ENCODE peak calls at places on chromosomes 3 and 15, in seven cellular contexts. One of them, this sample, is unnamed.

GRCh38 chr3:133293397-133294107 is 106.3 kb upstream of the BFSP2 start:
- DNase-seq in uterus: no peak
- DNase-seq in bronchial epithelial cell: no peak
- DNase-seq in AG09319: no peak
- DNase-seq in activated effector memory CD4-positive, alpha-beta T cell treated with Interleukin-2 at 50 U/mL for 16 hours: no peak
- DNase-seq in HFF-Myc: no peak
- DNase-seq in anterior cingulate cortex: no peak
- DNase-seq in this sample: no peak

GRCh38 chr3:190458040-190458439 is 8.3 kb upstream of the TMEM207 start:
- DNase-seq in uterus: no peak
- DNase-seq in HFF-Myc: no peak
- DNase-seq in anterior cingulate cortex: no peak
- DNase-seq in activated effector memory CD4-positive, alpha-beta T cell treated with Interleukin-2 at 50 U/mL for 16 hours: no peak
- DNase-seq in bronchial epithelial cell: no peak
- DNase-seq in AG09319: no peak
- DNase-seq in this sample: no peak

GRCh38 chr15:66023322-66023972 is 154.2 kb downstream of the RAB11A start:
- DNase-seq in activated effector memory CD4-positive, alpha-beta T cell treated with Interleukin-2 at 50 U/mL for 16 hours: no peak
- DNase-seq in HFF-Myc: no peak
- DNase-seq in AG09319: no peak
- DNase-seq in anterior cingulate cortex: peak
- DNase-seq in uterus: no peak
- DNase-seq in bronchial epithelial cell: no peak
- DNase-seq in this sample: peak

GRCh38 chr15:54687628-54688027 is 509.1 kb downstream of the RSL24D1 start:
- DNase-seq in AG09319: no peak
- DNase-seq in uterus: no peak
- DNase-seq in anterior cingulate cortex: no peak
- DNase-seq in HFF-Myc: no peak
- DNase-seq in activated effector memory CD4-positive, alpha-beta T cell treated with Interleukin-2 at 50 U/mL for 16 hours: no peak
- DNase-seq in bronchial epithelial cell: no peak
- DNase-seq in this sample: no peak

GRCh38 chr3:197216914-197217313 is 81.5 kb downstream of the DLG1 start:
- DNase-seq in bronchial epithelial cell: no peak
- DNase-seq in activated effector memory CD4-positive, alpha-beta T cell treated with Interleukin-2 at 50 U/mL for 16 hours: no peak
- DNase-seq in AG09319: no peak
- DNase-seq in HFF-Myc: no peak
- DNase-seq in anterior cingulate cortex: no peak
- DNase-seq in uterus: no peak
- DNase-seq in this sample: no peak

GRCh38 chr15:39415634-39416033 is 165.2 kb upstream of the THBS1 start:
- DNase-seq in bronchial epithelial cell: no peak
- DNase-seq in HFF-Myc: no peak
- DNase-seq in AG09319: no peak
- DNase-seq in activated effector memory CD4-positive, alpha-beta T cell treated with Interleukin-2 at 50 U/mL for 16 hours: no peak
- DNase-seq in uterus: no peak
- DNase-seq in anterior cingulate cortex: no peak
- DNase-seq in this sample: no peak

GRCh38 chr15:91989821-91990220 is 136.3 kb downstream of the SLCO3A1 start:
- DNase-seq in bronchial epithelial cell: no peak
- DNase-seq in activated effector memory CD4-positive, alpha-beta T cell treated with Interleukin-2 at 50 U/mL for 16 hours: no peak
- DNase-seq in anterior cingulate cortex: no peak
- DNase-seq in uterus: no peak
- DNase-seq in HFF-Myc: no peak
- DNase-seq in AG09319: no peak
- DNase-seq in this sample: no peak

GRCh38 chr3:27317096-27317495 is 52.1 kb downstream of the NEK10 start:
- DNase-seq in activated effector memory CD4-positive, alpha-beta T cell treated with Interleukin-2 at 50 U/mL for 16 hours: no peak
- DNase-seq in HFF-Myc: no peak
- DNase-seq in anterior cingulate cortex: no peak
- DNase-seq in bronchial epithelial cell: no peak
- DNase-seq in uterus: no peak
- DNase-seq in AG09319: no peak
- DNase-seq in this sample: no peak

GRCh38 chr3:107035176-107035575 is 342.1 kb upstream of the CCDC54 start:
- DNase-seq in bronchial epithelial cell: no peak
- DNase-seq in HFF-Myc: no peak
- DNase-seq in anterior cingulate cortex: no peak
- DNase-seq in AG09319: no peak
- DNase-seq in uterus: no peak
- DNase-seq in activated effector memory CD4-positive, alpha-beta T cell treated with Interleukin-2 at 50 U/mL for 16 hours: no peak
- DNase-seq in this sample: no peak

GRCh38 chr3:48372862-48373435 is 930 bp downstream of the FBXW12 start:
- DNase-seq in HFF-Myc: no peak
- DNase-seq in uterus: no peak
- DNase-seq in bronchial epithelial cell: no peak
- DNase-seq in activated effector memory CD4-positive, alpha-beta T cell treated with Interleukin-2 at 50 U/mL for 16 hours: no peak
- DNase-seq in AG09319: no peak
- DNase-seq in anterior cingulate cortex: no peak
- DNase-seq in this sample: no peak

GRCh38 chr3:49198161-49198560 is 26.8 kb downstream of the KLHDC8B start:
- DNase-seq in activated effector memory CD4-positive, alpha-beta T cell treated with Interleukin-2 at 50 U/mL for 16 hours: no peak
- DNase-seq in AG09319: no peak
- DNase-seq in bronchial epithelial cell: no peak
- DNase-seq in uterus: no peak
- DNase-seq in anterior cingulate cortex: no peak
- DNase-seq in HFF-Myc: no peak
- DNase-seq in this sample: no peak

GRCh38 chr3:101377209-101377608 is 56.8 kb upstream of the IMPG2 start:
- DNase-seq in HFF-Myc: no peak
- DNase-seq in anterior cingulate cortex: no peak
- DNase-seq in uterus: no peak
- DNase-seq in activated effector memory CD4-positive, alpha-beta T cell treated with Interleukin-2 at 50 U/mL for 16 hours: no peak
- DNase-seq in bronchial epithelial cell: no peak
- DNase-seq in AG09319: no peak
- DNase-seq in this sample: no peak

GRCh38 chr15:63063877-63064409 is 21.4 kb downstream of the TPM1 start:
- DNase-seq in activated effector memory CD4-positive, alpha-beta T cell treated with Interleukin-2 at 50 U/mL for 16 hours: no peak
- DNase-seq in bronchial epithelial cell: no peak
- DNase-seq in HFF-Myc: no peak
- DNase-seq in uterus: no peak
- DNase-seq in AG09319: no peak
- DNase-seq in anterior cingulate cortex: no peak
- DNase-seq in this sample: no peak

GRCh38 chr3:41684802-41685740 is 276.8 kb downstream of the ULK4 start:
- DNase-seq in AG09319: no peak
- DNase-seq in bronchial epithelial cell: no peak
- DNase-seq in HFF-Myc: no peak
- DNase-seq in activated effector memory CD4-positive, alpha-beta T cell treated with Interleukin-2 at 50 U/mL for 16 hours: no peak
- DNase-seq in anterior cingulate cortex: no peak
- DNase-seq in uterus: no peak
- DNase-seq in this sample: no peak

GRCh38 chr15:99016680-99017321 is 9.2 kb upstream of the PGPEP1L start:
- DNase-seq in activated effector memory CD4-positive, alpha-beta T cell treated with Interleukin-2 at 50 U/mL for 16 hours: no peak
- DNase-seq in anterior cingulate cortex: no peak
- DNase-seq in HFF-Myc: peak
- DNase-seq in bronchial epithelial cell: peak
- DNase-seq in uterus: no peak
- DNase-seq in AG09319: peak
- DNase-seq in this sample: no peak

GRCh38 chr15:48785195-48785594 is 25.7 kb downstream of the CEP152 start:
- DNase-seq in HFF-Myc: no peak
- DNase-seq in bronchial epithelial cell: no peak
- DNase-seq in anterior cingulate cortex: no peak
- DNase-seq in activated effector memory CD4-positive, alpha-beta T cell treated with Interleukin-2 at 50 U/mL for 16 hours: no peak
- DNase-seq in uterus: peak
- DNase-seq in AG09319: no peak
- DNase-seq in this sample: no peak

GRCh38 chr3:53890726-53891499 is 746 bp downstream of the SELENOK start:
- DNase-seq in AG09319: no peak
- DNase-seq in activated effector memory CD4-positive, alpha-beta T cell treated with Interleukin-2 at 50 U/mL for 16 hours: no peak
- DNase-seq in HFF-Myc: no peak
- DNase-seq in bronchial epithelial cell: peak
- DNase-seq in anterior cingulate cortex: no peak
- DNase-seq in uterus: no peak
- DNase-seq in this sample: no peak

GRCh38 chr15:37106490-37107001 is 6.2 kb upstream of the MEIS2 start:
- DNase-seq in bronchial epithelial cell: no peak
- DNase-seq in anterior cingulate cortex: no peak
- DNase-seq in HFF-Myc: no peak
- DNase-seq in uterus: peak
- DNase-seq in AG09319: no peak
- DNase-seq in activated effector memory CD4-positive, alpha-beta T cell treated with Interleukin-2 at 50 U/mL for 16 hours: no peak
- DNase-seq in this sample: no peak

GRCh38 chr3:62109534-62109933 is 263.8 kb downstream of the FEZF2 start:
- DNase-seq in AG09319: peak
- DNase-seq in bronchial epithelial cell: peak
- DNase-seq in HFF-Myc: peak
- DNase-seq in uterus: no peak
- DNase-seq in anterior cingulate cortex: no peak
- DNase-seq in activated effector memory CD4-positive, alpha-beta T cell treated with Interleukin-2 at 50 U/mL for 16 hours: no peak
- DNase-seq in this sample: peak

GRCh38 chr3:39446444-39446843 is 21.0 kb upstream of the MOBP start:
- DNase-seq in activated effector memory CD4-positive, alpha-beta T cell treated with Interleukin-2 at 50 U/mL for 16 hours: no peak
- DNase-seq in AG09319: no peak
- DNase-seq in HFF-Myc: no peak
- DNase-seq in uterus: no peak
- DNase-seq in anterior cingulate cortex: no peak
- DNase-seq in bronchial epithelial cell: no peak
- DNase-seq in this sample: no peak

GRCh38 chr15:89777073-89777820 is 1.1 kb downstream of the MESP2 start:
- DNase-seq in AG09319: no peak
- DNase-seq in uterus: no peak
- DNase-seq in bronchial epithelial cell: no peak
- DNase-seq in activated effector memory CD4-positive, alpha-beta T cell treated with Interleukin-2 at 50 U/mL for 16 hours: no peak
- DNase-seq in anterior cingulate cortex: no peak
- DNase-seq in HFF-Myc: no peak
- DNase-seq in this sample: no peak

GRCh38 chr15:33068007-33068441 is 126.5 kb downstream of the FMN1 start:
- DNase-seq in bronchial epithelial cell: peak
- DNase-seq in anterior cingulate cortex: peak
- DNase-seq in HFF-Myc: peak
- DNase-seq in activated effector memory CD4-positive, alpha-beta T cell treated with Interleukin-2 at 50 U/mL for 16 hours: no peak
- DNase-seq in uterus: no peak
- DNase-seq in AG09319: no peak
- DNase-seq in this sample: no peak

GRCh38 chr3:177516130-177517011 is 319.1 kb upstream of the TBL1XR1 start:
- DNase-seq in bronchial epithelial cell: peak
- DNase-seq in anterior cingulate cortex: peak
- DNase-seq in activated effector memory CD4-positive, alpha-beta T cell treated with Interleukin-2 at 50 U/mL for 16 hours: no peak
- DNase-seq in uterus: peak
- DNase-seq in AG09319: peak
- DNase-seq in HFF-Myc: peak
- DNase-seq in this sample: no peak

GRCh38 chr3:160003520-160004128 is 15.0 kb downstream of the IL12A start:
- DNase-seq in AG09319: no peak
- DNase-seq in uterus: no peak
- DNase-seq in HFF-Myc: no peak
- DNase-seq in bronchial epithelial cell: peak
- DNase-seq in activated effector memory CD4-positive, alpha-beta T cell treated with Interleukin-2 at 50 U/mL for 16 hours: no peak
- DNase-seq in anterior cingulate cortex: peak
- DNase-seq in this sample: peak

GRCh38 chr3:183298708-183299153 is 45.7 kb downstream of the B3GNT5 start:
- DNase-seq in activated effector memory CD4-positive, alpha-beta T cell treated with Interleukin-2 at 50 U/mL for 16 hours: no peak
- DNase-seq in bronchial epithelial cell: peak
- DNase-seq in anterior cingulate cortex: peak
- DNase-seq in HFF-Myc: peak
- DNase-seq in uterus: peak
- DNase-seq in AG09319: peak
- DNase-seq in this sample: peak

GRCh38 chr3:111681705-111682426 is 86.7 kb upstream of the ZBED2 start:
- DNase-seq in uterus: no peak
- DNase-seq in anterior cingulate cortex: no peak
- DNase-seq in HFF-Myc: no peak
- DNase-seq in activated effector memory CD4-positive, alpha-beta T cell treated with Interleukin-2 at 50 U/mL for 16 hours: no peak
- DNase-seq in AG09319: no peak
- DNase-seq in bronchial epithelial cell: peak
- DNase-seq in this sample: no peak

GRCh38 chr3:24628523-24629258 is 134.0 kb upstream of the THRB start:
- DNase-seq in bronchial epithelial cell: peak
- DNase-seq in uterus: no peak
- DNase-seq in HFF-Myc: no peak
- DNase-seq in anterior cingulate cortex: no peak
- DNase-seq in activated effector memory CD4-positive, alpha-beta T cell treated with Interleukin-2 at 50 U/mL for 16 hours: no peak
- DNase-seq in AG09319: no peak
- DNase-seq in this sample: no peak

GRCh38 chr15:34582461-34583357 is 742 bp downstream of the GOLGA8B start:
- DNase-seq in bronchial epithelial cell: no peak
- DNase-seq in HFF-Myc: no peak
- DNase-seq in uterus: peak
- DNase-seq in AG09319: no peak
- DNase-seq in activated effector memory CD4-positive, alpha-beta T cell treated with Interleukin-2 at 50 U/mL for 16 hours: peak
- DNase-seq in anterior cingulate cortex: no peak
- DNase-seq in this sample: no peak

GRCh38 chr3:114406286-114406685 is 112.5 kb downstream of the TIGIT start:
- DNase-seq in activated effector memory CD4-positive, alpha-beta T cell treated with Interleukin-2 at 50 U/mL for 16 hours: no peak
- DNase-seq in anterior cingulate cortex: no peak
- DNase-seq in HFF-Myc: no peak
- DNase-seq in bronchial epithelial cell: no peak
- DNase-seq in uterus: no peak
- DNase-seq in AG09319: peak
- DNase-seq in this sample: no peak

GRCh38 chr3:140568131-140568530 is 109.7 kb upstream of the TRIM42 start:
- DNase-seq in uterus: no peak
- DNase-seq in AG09319: no peak
- DNase-seq in activated effector memory CD4-positive, alpha-beta T cell treated with Interleukin-2 at 50 U/mL for 16 hours: no peak
- DNase-seq in bronchial epithelial cell: no peak
- DNase-seq in anterior cingulate cortex: no peak
- DNase-seq in HFF-Myc: no peak
- DNase-seq in this sample: no peak

GRCh38 chr3:37707428-37708372 is 154.0 kb upstream of the CTDSPL start:
- DNase-seq in bronchial epithelial cell: no peak
- DNase-seq in HFF-Myc: no peak
- DNase-seq in activated effector memory CD4-positive, alpha-beta T cell treated with Interleukin-2 at 50 U/mL for 16 hours: no peak
- DNase-seq in uterus: no peak
- DNase-seq in AG09319: no peak
- DNase-seq in anterior cingulate cortex: no peak
- DNase-seq in this sample: no peak

GRCh38 chr15:80161473-80162016 is 8.7 kb downstream of the FAH start:
- DNase-seq in anterior cingulate cortex: no peak
- DNase-seq in activated effector memory CD4-positive, alpha-beta T cell treated with Interleukin-2 at 50 U/mL for 16 hours: no peak
- DNase-seq in HFF-Myc: no peak
- DNase-seq in AG09319: no peak
- DNase-seq in bronchial epithelial cell: no peak
- DNase-seq in uterus: no peak
- DNase-seq in this sample: no peak

GRCh38 chr3:174440350-174440716 is 418.8 kb upstream of the NAALADL2 start:
- DNase-seq in bronchial epithelial cell: peak
- DNase-seq in AG09319: peak
- DNase-seq in activated effector memory CD4-positive, alpha-beta T cell treated with Interleukin-2 at 50 U/mL for 16 hours: no peak
- DNase-seq in anterior cingulate cortex: no peak
- DNase-seq in uterus: peak
- DNase-seq in HFF-Myc: peak
- DNase-seq in this sample: no peak

GRCh38 chr3:61665121-61665520 is 103.8 kb downstream of the PTPRG start:
- DNase-seq in uterus: no peak
- DNase-seq in AG09319: no peak
- DNase-seq in anterior cingulate cortex: no peak
- DNase-seq in bronchial epithelial cell: no peak
- DNase-seq in HFF-Myc: no peak
- DNase-seq in activated effector memory CD4-positive, alpha-beta T cell treated with Interleukin-2 at 50 U/mL for 16 hours: no peak
- DNase-seq in this sample: no peak

GRCh38 chr3:158313344-158313927 is 203.5 kb downstream of the RSRC1 start:
- DNase-seq in activated effector memory CD4-positive, alpha-beta T cell treated with Interleukin-2 at 50 U/mL for 16 hours: no peak
- DNase-seq in AG09319: no peak
- DNase-seq in uterus: no peak
- DNase-seq in HFF-Myc: no peak
- DNase-seq in bronchial epithelial cell: peak
- DNase-seq in anterior cingulate cortex: no peak
- DNase-seq in this sample: no peak

GRCh38 chr15:89299896-89300295 is 34.7 kb downstream of the POLG start:
- DNase-seq in HFF-Myc: peak
- DNase-seq in anterior cingulate cortex: no peak
- DNase-seq in uterus: no peak
- DNase-seq in bronchial epithelial cell: peak
- DNase-seq in AG09319: no peak
- DNase-seq in activated effector memory CD4-positive, alpha-beta T cell treated with Interleukin-2 at 50 U/mL for 16 hours: no peak
- DNase-seq in this sample: no peak